ENCODE peak calls at places on chromosomes 13 and 19, in four cellular contexts. One of them, this sample, is unnamed.

GRCh38 chr13:35499131-35500051 is 22.9 kb upstream of the MAB21L1 start:
- DNase-seq in A172: no peak
- DNase-seq in WTC11: no peak
- DNase-seq in amniotic stem cell: no peak
- DNase-seq in this sample: no peak

GRCh38 chr13:43304449-43304848 is 281.1 kb downstream of the DNAJC15 start:
- DNase-seq in A172: no peak
- DNase-seq in amniotic stem cell: no peak
- DNase-seq in WTC11: no peak
- DNase-seq in this sample: no peak

GRCh38 chr19:5212101-5212500 is 128.5 kb downstream of the PTPRS start:
- DNase-seq in A172: no peak
- DNase-seq in amniotic stem cell: no peak
- DNase-seq in WTC11: no peak
- DNase-seq in this sample: no peak

GRCh38 chr13:80584785-80585184 is 243.9 kb upstream of the SPRY2 start:
- DNase-seq in WTC11: no peak
- DNase-seq in amniotic stem cell: no peak
- DNase-seq in A172: no peak
- DNase-seq in this sample: no peak

GRCh38 chr19:22532388-22533310 is 101.5 kb upstream of the ZNF492 start:
- DNase-seq in amniotic stem cell: no peak
- DNase-seq in WTC11: no peak
- DNase-seq in A172: no peak
- DNase-seq in this sample: no peak

GRCh38 chr19:11921852-11922495 is 2.9 kb upstream of the ZNF700 start:
- DNase-seq in WTC11: no peak
- DNase-seq in A172: no peak
- DNase-seq in amniotic stem cell: no peak
- DNase-seq in this sample: no peak

GRCh38 chr13:31200636-31200970 is 828 bp downstream of the B3GLCT start:
- DNase-seq in A172: peak
- DNase-seq in amniotic stem cell: no peak
- DNase-seq in WTC11: peak
- DNase-seq in this sample: no peak

GRCh38 chr13:37485766-37486165 is 112.8 kb downstream of the POSTN start:
- DNase-seq in WTC11: no peak
- DNase-seq in amniotic stem cell: no peak
- DNase-seq in A172: peak
- DNase-seq in this sample: no peak

GRCh38 chr19:13110099-13110610 is 6.4 kb downstream of the TRMT1 start:
- DNase-seq in A172: no peak
- DNase-seq in WTC11: no peak
- DNase-seq in amniotic stem cell: no peak
- DNase-seq in this sample: no peak

GRCh38 chr13:112931028-112931934 is 37.7 kb upstream of the MCF2L start:
- DNase-seq in amniotic stem cell: peak
- DNase-seq in WTC11: peak
- DNase-seq in A172: peak
- DNase-seq in this sample: peak

GRCh38 chr19:36266375-36266961 is 51.6 kb downstream of the ZNF146 start:
- DNase-seq in WTC11: no peak
- DNase-seq in A172: no peak
- DNase-seq in amniotic stem cell: no peak
- DNase-seq in this sample: no peak

GRCh38 chr19:5351731-5352228 is 11.2 kb upstream of the PTPRS start:
- DNase-seq in A172: no peak
- DNase-seq in WTC11: no peak
- DNase-seq in amniotic stem cell: no peak
- DNase-seq in this sample: no peak

GRCh38 chr13:75771818-75772217 is 135.7 kb downstream of the LMO7 start:
- DNase-seq in A172: peak
- DNase-seq in amniotic stem cell: no peak
- DNase-seq in WTC11: no peak
- DNase-seq in this sample: peak

GRCh38 chr13:51453959-51454703 is 1.3 kb upstream of the INTS6 start:
- DNase-seq in WTC11: no peak
- DNase-seq in amniotic stem cell: no peak
- DNase-seq in A172: peak
- DNase-seq in this sample: peak

GRCh38 chr19:17868669-17869068 is 3.1 kb upstream of the SLC5A5 start:
- DNase-seq in A172: no peak
- DNase-seq in amniotic stem cell: no peak
- DNase-seq in WTC11: no peak
- DNase-seq in this sample: no peak